ENCODE peak calls at places on chromosomes 2 and 18, in eight cellular contexts. Y, L, X, K, E, O, C and M are unnamed samples.

GRCh38 chr2:127411609-127412370 is 6.4 kb upstream of the PROC start:
- DNase-seq in O (no peak), X (no peak), E (no peak), L (no peak), K (no peak), Y (no peak), C (no peak), M (no peak)

GRCh38 chr2:181058378-181059269 is 78.2 kb downstream of the UBE2E3 start:
- DNase-seq in C (peak), X (peak), O (no peak), Y (no peak), E (no peak), K (peak), L (no peak), M (no peak)

GRCh38 chr2:11417946-11418585 is 47.9 kb downstream of the E2F6 start:
- DNase-seq in C (no peak), Y (no peak), O (no peak), L (no peak), K (no peak), E (no peak), X (no peak), M (no peak)

GRCh38 chr2:214856116-214856515 is 46.6 kb upstream of the BARD1 start:
- DNase-seq in K (no peak), X (peak), C (no peak), Y (no peak), L (no peak), E (no peak), O (no peak), M (peak)

GRCh38 chr2:217703102-217703501 is 299.7 kb downstream of the TNS1 start:
- DNase-seq in K (no peak), L (no peak), E (no peak), X (no peak), O (no peak), Y (no peak), C (no peak), M (no peak)

GRCh38 chr18:7207366-7207765 is 23.5 kb upstream of the LRRC30 start:
- DNase-seq in L (no peak), E (no peak), K (no peak), O (no peak), C (no peak), X (no peak), Y (no peak), M (no peak)

GRCh38 chr2:33442528-33443069 is 33.9 kb upstream of the RASGRP3 start:
- DNase-seq in L (no peak), O (no peak), C (no peak), K (no peak), Y (no peak), E (peak), X (no peak), M (no peak)

GRCh38 chr2:139122711-139123158 is 342.5 kb upstream of the NXPH2 start:
- DNase-seq in O (no peak), K (no peak), E (no peak), L (no peak), C (no peak), X (peak), Y (no peak), M (peak)

GRCh38 chr2:241069821-241070281 is 32.2 kb downstream of the MTERF4 start:
- DNase-seq in C (no peak), L (no peak), O (peak), E (no peak), Y (no peak), K (no peak), X (no peak), M (no peak)

GRCh38 chr2:72759755-72760154 is 66.1 kb downstream of the EXOC6B start:
- DNase-seq in X (no peak), K (no peak), Y (no peak), E (no peak), C (no peak), O (no peak), L (no peak), M (no peak)

GRCh38 chr2:112483821-112484220 is 1.9 kb downstream of the TTL start:
- DNase-seq in X (no peak), K (no peak), C (no peak), Y (no peak), L (no peak), O (no peak), E (no peak), M (no peak)
- H3K27ac ChIP-seq in X (peak), K (no peak), C (no peak), Y (no peak), L (no peak), O (no peak), E (no peak), M (no peak)

GRCh38 chr2:64313311-64313710 is 140.7 kb upstream of the LGALSL start:
- DNase-seq in E (no peak), L (no peak), X (no peak), Y (no peak), O (no peak), C (no peak), K (no peak), M (no peak)
- H3K27ac ChIP-seq in E (peak), L (no peak), X (no peak), Y (no peak), O (no peak), C (no peak), K (no peak), M (no peak)

DNA sequence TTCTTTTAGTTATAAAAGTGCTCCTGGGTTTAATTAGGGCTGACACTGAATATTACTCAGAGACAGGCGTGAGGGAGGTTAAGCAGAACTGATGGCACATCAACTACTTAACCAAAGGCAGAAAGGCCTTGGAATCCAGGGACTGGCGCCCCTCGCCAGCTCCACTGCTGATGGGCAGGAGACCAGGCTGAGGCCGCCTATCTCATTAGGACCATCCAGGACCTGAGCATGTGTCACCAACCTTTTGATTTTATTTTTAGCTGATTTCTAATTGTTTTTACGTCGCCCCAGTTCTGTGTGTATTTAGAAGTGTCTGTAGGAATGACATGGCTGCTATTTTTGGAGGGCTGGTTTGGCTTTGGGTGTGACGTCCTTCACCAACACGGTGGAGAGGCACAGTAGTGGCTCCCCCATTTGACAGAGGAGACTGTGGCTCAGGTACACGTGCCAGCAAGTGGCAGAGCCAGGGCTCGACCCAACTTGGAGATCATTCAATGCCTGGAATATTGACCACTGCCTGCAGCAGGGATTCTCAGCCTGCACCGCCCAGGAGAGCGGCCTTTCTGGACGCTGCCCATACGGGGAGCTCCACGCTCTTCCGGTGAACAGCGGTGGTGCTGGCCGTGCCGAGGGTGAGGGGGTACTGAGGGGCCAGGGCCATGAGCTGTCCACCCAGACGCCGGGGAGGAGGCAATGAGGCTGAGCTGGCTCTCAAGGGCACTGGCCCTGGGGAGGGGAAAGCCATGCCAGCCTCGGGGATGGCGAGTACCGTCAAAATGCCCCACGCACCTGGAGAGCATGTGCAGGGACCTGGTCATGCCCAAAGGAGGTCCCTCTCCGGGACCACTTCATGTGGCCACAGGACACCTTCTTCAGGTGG is 205.7 kb downstream of the ASB1 start:
- DNase-seq in C (no peak), X (no peak), Y (no peak), L (no peak), O (no peak), E (no peak), K (no peak), M (no peak)
- H3K27ac ChIP-seq in C (no peak), X (no peak), Y (no peak), L (peak), O (no peak), E (peak), K (no peak), M (no peak)

DNA sequence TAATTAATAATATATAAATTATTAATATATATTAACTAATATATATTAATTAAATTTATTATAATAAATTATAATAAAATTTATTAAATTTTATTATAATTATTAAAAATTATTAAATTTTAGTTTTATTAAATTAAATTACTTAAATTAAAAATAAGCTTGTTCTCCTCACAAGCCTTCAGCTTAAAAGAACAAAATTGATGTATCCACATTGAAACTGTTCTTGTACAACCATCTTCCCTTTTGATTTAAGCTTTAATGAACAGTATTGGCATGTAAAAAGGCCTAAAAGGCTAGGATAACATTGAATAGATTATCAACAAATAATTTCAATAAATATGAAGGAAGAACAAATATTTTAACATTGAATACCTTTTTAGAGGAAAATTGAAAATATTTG is 62.4 kb upstream of the XIRP2 start:
- DNase-seq in X (no peak), K (no peak), C (no peak), E (no peak), O (no peak), Y (no peak), L (no peak), M (no peak)
- H3K27ac ChIP-seq in X (no peak), K (no peak), C (no peak), E (no peak), O (no peak), Y (no peak), L (no peak), M (no peak)

GRCh38 chr2:239234151-239234825 is 166.5 kb downstream of the HDAC4 start:
- DNase-seq in X (no peak), C (no peak), L (no peak), Y (no peak), K (no peak), O (no peak), E (no peak), M (no peak)

GRCh38 chr2:239235311-239235710 is 165.5 kb downstream of the HDAC4 start:
- DNase-seq in X (no peak), K (no peak), L (no peak), E (no peak), O (no peak), C (no peak), Y (no peak), M (no peak)

GRCh38 chr2:239234826-239235175 is 166.0 kb downstream of the HDAC4 start:
- DNase-seq in X (no peak), E (no peak), Y (no peak), L (no peak), C (no peak), K (no peak), O (no peak), M (no peak)

GRCh38 chr2:239236808-239237205 is 164.0 kb downstream of the HDAC4 start:
- DNase-seq in E (no peak), Y (no peak), X (no peak), L (no peak), C (no peak), O (no peak), K (no peak), M (no peak)

GRCh38 chr2:239236043-239236807 is 164.6 kb downstream of the HDAC4 start:
- DNase-seq in E (no peak), O (no peak), K (no peak), L (no peak), X (no peak), Y (no peak), C (no peak), M (no peak)
- H3K27ac ChIP-seq in E (no peak), O (no peak), K (no peak), L (no peak), X (no peak), Y (no peak), C (no peak), M (no peak)

DNA sequence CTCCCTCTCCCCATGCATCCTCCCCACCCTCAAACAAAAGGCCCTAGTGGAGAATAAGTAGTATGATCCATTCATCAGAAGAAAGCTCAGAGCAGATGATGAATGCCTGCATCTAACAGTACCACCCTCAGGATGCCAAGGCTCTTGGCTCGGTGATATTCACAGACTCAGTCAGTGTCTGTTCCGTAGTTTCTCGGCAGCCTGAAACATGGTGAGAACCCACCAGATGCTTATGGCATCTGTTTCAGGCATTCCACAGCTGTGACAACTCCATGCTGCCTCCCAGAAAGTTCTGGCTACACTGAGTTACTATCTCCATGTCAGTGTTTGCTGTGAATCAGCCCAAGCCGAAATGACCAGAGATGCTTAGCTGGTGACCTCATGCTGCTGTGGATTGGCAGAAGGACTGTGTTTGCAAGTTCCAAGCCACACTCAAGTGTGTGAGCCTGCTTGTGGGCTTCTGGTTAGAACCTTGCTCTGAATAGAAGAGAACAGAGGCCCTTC is 83.9 kb downstream of the WDSUB1 start:
- DNase-seq in Y (no peak), X (peak), E (peak), O (no peak), C (no peak), L (no peak), K (no peak), M (peak)
- H3K27ac ChIP-seq in Y (peak), X (no peak), E (peak), O (no peak), C (no peak), L (peak), K (no peak), M (peak)

GRCh38 chr18:74233933-74234325 is 57.8 kb downstream of the CYB5A start:
- DNase-seq in L (no peak), E (no peak), K (no peak), X (no peak), C (no peak), Y (no peak), O (no peak), M (no peak)
- H3K27ac ChIP-seq in L (no peak), E (no peak), K (no peak), X (no peak), C (no peak), Y (no peak), O (peak), M (no peak)

DNA sequence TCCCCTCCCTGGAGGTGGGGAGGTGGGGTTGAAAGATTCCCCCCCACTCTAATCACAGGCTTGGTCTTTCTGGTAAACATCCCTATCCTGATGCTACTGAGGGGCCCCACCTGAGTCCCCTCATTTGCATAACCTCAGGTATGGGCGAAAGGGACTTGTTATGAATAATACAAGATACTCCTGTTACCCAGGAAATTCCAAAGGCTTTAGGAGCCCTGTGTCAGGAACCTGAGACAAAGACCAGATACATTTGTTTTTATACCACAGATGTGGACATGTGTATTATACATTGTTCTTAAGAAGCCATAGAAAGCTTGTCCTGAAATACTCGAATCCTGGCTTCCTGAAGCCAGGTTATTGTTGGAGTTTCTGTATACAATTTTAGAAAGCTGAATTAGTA is 62.8 kb downstream of the MYO1B start:
- DNase-seq in Y (no peak), L (no peak), O (no peak), K (no peak), X (peak), E (no peak), C (no peak), M (no peak)
- H3K27ac ChIP-seq in Y (no peak), L (no peak), O (no peak), K (no peak), X (peak), E (no peak), C (no peak), M (no peak)

DNA sequence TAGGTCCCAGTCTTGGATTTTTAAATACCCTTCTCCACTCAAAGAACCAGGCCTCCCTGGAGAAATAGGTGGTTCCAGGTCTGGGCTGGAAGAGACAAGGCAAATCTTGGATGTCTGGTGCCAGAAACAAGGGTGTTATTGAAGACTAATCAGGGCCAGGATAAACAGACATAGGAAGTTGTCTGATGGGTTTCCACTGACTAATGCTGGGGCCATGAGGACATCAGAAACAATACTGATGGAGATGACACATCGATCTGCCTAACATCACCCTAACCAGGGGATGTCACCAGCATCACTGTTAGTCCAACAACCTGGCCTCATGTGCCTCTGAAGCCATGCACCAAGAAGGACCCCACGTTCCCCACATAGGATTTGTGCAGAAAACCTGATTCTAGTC is 42.5 kb upstream of the GLI2 start:
- DNase-seq in L (no peak), K (no peak), O (no peak), E (no peak), X (peak), Y (no peak), C (no peak), M (peak)
- H3K27ac ChIP-seq in L (no peak), K (no peak), O (no peak), E (no peak), X (no peak), Y (no peak), C (no peak), M (no peak)

GRCh38 chr2:9231291-9232165 is 24.9 kb downstream of the ASAP2 start:
- DNase-seq in O (peak), X (no peak), Y (no peak), C (no peak), E (no peak), L (no peak), K (no peak), M (no peak)
- H3K27ac ChIP-seq in O (no peak), X (peak), Y (peak), C (no peak), E (peak), L (peak), K (no peak), M (no peak)